ENCODE peak calls at places on chromosomes 5 and 9, in nine cellular contexts. One of them, this sample, is unnamed.
A peak's percentile ranks its signal among the peaks of the same experiment; 100 is the strongest.

GRCh38 chr9:136886610-136887597 is 588 bp downstream of the TRAF2 start:
- DNase-seq in PC-3: no peak
- DNase-seq in MM.1S: no peak
- DNase-seq in HCT116: no peak
- DNase-seq in hepatocyte: peak; percentile 59
- DNase-seq in neural progenitor cell: peak; percentile 80
- DNase-seq in SK-N-SH: peak; percentile 89
- DNase-seq in GM23248: peak; percentile 66
- DNase-seq in GM23338: peak; percentile 74
- DNase-seq in this sample: peak; percentile 59

GRCh38 chr5:149728303-149728702 is 1.8 kb upstream of the PPARGC1B start:
- DNase-seq in PC-3: no peak
- DNase-seq in MM.1S: no peak
- DNase-seq in HCT116: no peak
- DNase-seq in hepatocyte: no peak
- DNase-seq in neural progenitor cell: peak; percentile 44
- DNase-seq in SK-N-SH: no peak
- DNase-seq in GM23248: peak; percentile 37
- DNase-seq in GM23338: no peak
- DNase-seq in this sample: no peak

GRCh38 chr5:135977375-135977928 is 22.7 kb upstream of the LECT2 start:
- DNase-seq in PC-3: no peak
- DNase-seq in MM.1S: peak; percentile 47
- DNase-seq in HCT116: peak; percentile 73
- DNase-seq in hepatocyte: peak; percentile 79
- DNase-seq in neural progenitor cell: peak; percentile 86
- DNase-seq in SK-N-SH: no peak
- DNase-seq in GM23248: no peak
- DNase-seq in GM23338: peak; percentile 85
- DNase-seq in this sample: peak; percentile 29

GRCh38 chr9:22216730-22217160 is 207.6 kb upstream of the CDKN2B start:
- DNase-seq in PC-3: peak; percentile 51
- DNase-seq in MM.1S: no peak
- DNase-seq in HCT116: peak; percentile 65
- DNase-seq in hepatocyte: no peak
- DNase-seq in neural progenitor cell: no peak
- DNase-seq in SK-N-SH: no peak
- DNase-seq in GM23248: peak; percentile 84
- DNase-seq in GM23338: no peak
- DNase-seq in this sample: no peak

GRCh38 chr9:107293555-107294085 is 10.5 kb downstream of the RAD23B start:
- DNase-seq in PC-3: no peak
- DNase-seq in MM.1S: no peak
- DNase-seq in HCT116: no peak
- DNase-seq in hepatocyte: no peak
- DNase-seq in neural progenitor cell: no peak
- DNase-seq in SK-N-SH: no peak
- DNase-seq in GM23248: no peak
- DNase-seq in GM23338: no peak
- DNase-seq in this sample: no peak

GRCh38 chr5:40361378-40361777 is 318.3 kb upstream of the PTGER4 start:
- DNase-seq in PC-3: no peak
- DNase-seq in MM.1S: no peak
- DNase-seq in HCT116: no peak
- DNase-seq in hepatocyte: no peak
- DNase-seq in neural progenitor cell: no peak
- DNase-seq in SK-N-SH: no peak
- DNase-seq in GM23248: no peak
- DNase-seq in GM23338: no peak
- DNase-seq in this sample: no peak

GRCh38 chr9:109307380-109308240 is 13.2 kb downstream of the EPB41L4B start:
- DNase-seq in PC-3: peak; percentile 78
- DNase-seq in MM.1S: no peak
- DNase-seq in HCT116: no peak
- DNase-seq in hepatocyte: peak; percentile 82
- DNase-seq in neural progenitor cell: no peak
- DNase-seq in SK-N-SH: no peak
- DNase-seq in GM23248: no peak
- DNase-seq in GM23338: no peak
- DNase-seq in this sample: no peak

GRCh38 chr5:138282918-138283742 is 8.7 kb upstream of the GFRA3 start:
- DNase-seq in PC-3: peak; percentile 30
- DNase-seq in MM.1S: no peak
- DNase-seq in HCT116: peak; percentile 34
- DNase-seq in hepatocyte: peak; percentile 75
- DNase-seq in neural progenitor cell: peak; percentile 69
- DNase-seq in SK-N-SH: peak; percentile 74
- DNase-seq in GM23248: peak; percentile 67
- DNase-seq in GM23338: peak; percentile 73
- DNase-seq in this sample: peak; percentile 30

GRCh38 chr5:140292212-140293040 is 10.5 kb downstream of the PFDN1 start:
- DNase-seq in PC-3: peak; percentile 72
- DNase-seq in MM.1S: no peak
- DNase-seq in HCT116: no peak
- DNase-seq in hepatocyte: no peak
- DNase-seq in neural progenitor cell: no peak
- DNase-seq in SK-N-SH: no peak
- DNase-seq in GM23248: no peak
- DNase-seq in GM23338: no peak
- DNase-seq in this sample: no peak

GRCh38 chr5:4250254-4250653 is 654.6 kb downstream of the IRX1 start:
- DNase-seq in PC-3: no peak
- DNase-seq in MM.1S: no peak
- DNase-seq in HCT116: no peak
- DNase-seq in hepatocyte: no peak
- DNase-seq in neural progenitor cell: no peak
- DNase-seq in SK-N-SH: no peak
- DNase-seq in GM23248: no peak
- DNase-seq in GM23338: no peak
- DNase-seq in this sample: no peak

GRCh38 chr9:4084440-4084818 is 215.4 kb downstream of the GLIS3 start:
- DNase-seq in PC-3: no peak
- DNase-seq in MM.1S: no peak
- DNase-seq in HCT116: no peak
- DNase-seq in hepatocyte: no peak
- DNase-seq in neural progenitor cell: no peak
- DNase-seq in SK-N-SH: no peak
- DNase-seq in GM23248: no peak
- DNase-seq in GM23338: no peak
- DNase-seq in this sample: no peak

GRCh38 chr5:86118542-86118941 is 499.2 kb upstream of the COX7C start:
- DNase-seq in PC-3: peak; percentile 48
- DNase-seq in MM.1S: peak; percentile 36
- DNase-seq in HCT116: peak; percentile 10
- DNase-seq in hepatocyte: no peak
- DNase-seq in neural progenitor cell: no peak
- DNase-seq in SK-N-SH: no peak
- DNase-seq in GM23248: no peak
- DNase-seq in GM23338: peak; percentile 23
- DNase-seq in this sample: peak; percentile 10

DNA sequence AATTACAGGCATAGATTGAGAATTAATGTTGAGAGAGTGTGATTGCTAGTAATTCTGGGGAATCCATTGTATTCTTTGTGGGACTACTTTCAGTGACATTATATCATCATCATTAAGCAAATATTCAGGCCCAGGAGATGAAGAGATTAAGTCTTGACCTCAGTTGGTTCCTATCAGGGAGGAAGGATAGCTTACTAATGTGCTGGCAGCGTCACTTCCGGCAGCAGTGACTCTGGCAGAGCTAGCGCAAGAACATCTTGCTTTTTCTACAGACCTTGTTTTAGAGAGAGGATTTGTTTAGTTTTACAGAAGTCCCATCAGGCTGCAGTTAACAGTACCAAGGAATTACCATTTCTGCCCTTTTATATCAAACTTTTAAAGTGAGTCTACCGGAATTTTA is 20.3 kb downstream of the OSTF1 start:
- DNase-seq in PC-3: peak; percentile 44
- DNase-seq in MM.1S: no peak
- DNase-seq in HCT116: no peak
- DNase-seq in hepatocyte: no peak
- DNase-seq in neural progenitor cell: no peak
- DNase-seq in SK-N-SH: no peak
- DNase-seq in GM23248: peak; percentile 71
- DNase-seq in GM23338: no peak
- DNase-seq in this sample: no peak
- TF ChIP-seq EZH2phosphoT487 in PC-3: no peak
- TF ChIP-seq EZH2phosphoT487 in MM.1S: no peak
- TF ChIP-seq EZH2phosphoT487 in HCT116: no peak
- TF ChIP-seq EZH2phosphoT487 in hepatocyte: no peak
- TF ChIP-seq EZH2phosphoT487 in neural progenitor cell: no peak
- TF ChIP-seq EZH2phosphoT487 in SK-N-SH: no peak
- TF ChIP-seq EZH2phosphoT487 in GM23248: no peak
- TF ChIP-seq EZH2phosphoT487 in GM23338: no peak
- TF ChIP-seq EZH2phosphoT487 in this sample: no peak

DNA sequence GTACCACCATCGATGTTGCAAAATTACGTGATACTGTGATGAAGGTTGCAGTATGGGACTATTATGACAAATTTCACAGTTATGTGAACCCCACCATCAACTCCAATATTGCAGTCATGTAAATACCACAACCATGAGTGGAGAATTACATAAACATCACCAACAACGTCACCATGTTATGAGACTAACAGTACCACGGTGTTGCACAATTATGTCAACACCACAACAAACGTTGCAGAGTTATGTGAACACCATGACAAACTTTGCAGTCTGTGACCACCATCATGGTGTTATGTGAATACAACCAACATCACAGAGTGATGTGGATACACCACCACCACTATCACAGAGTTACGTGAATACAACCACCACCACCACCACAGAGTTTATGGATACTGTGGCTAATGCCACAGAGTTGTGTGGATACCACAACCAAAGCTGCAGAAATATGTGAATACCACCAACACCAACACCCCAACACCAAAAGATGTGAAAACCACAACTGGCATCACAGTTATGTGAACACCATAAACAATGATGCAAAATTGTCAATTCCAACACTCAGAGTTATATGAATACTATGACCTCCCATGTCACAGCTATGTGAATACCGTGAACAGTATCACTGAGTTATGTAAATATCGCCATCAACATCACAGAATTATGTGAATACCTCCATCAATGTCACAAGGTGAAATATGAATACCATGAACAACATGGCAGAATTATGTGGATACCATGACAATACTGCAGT is 62.4 kb downstream of the SHC3 start:
- DNase-seq in PC-3: no peak
- DNase-seq in MM.1S: no peak
- DNase-seq in HCT116: no peak
- DNase-seq in hepatocyte: no peak
- DNase-seq in neural progenitor cell: no peak
- DNase-seq in SK-N-SH: no peak
- DNase-seq in GM23248: peak; percentile 82
- DNase-seq in GM23338: no peak
- DNase-seq in this sample: no peak
- TF ChIP-seq EZH2phosphoT487 in PC-3: no peak
- TF ChIP-seq EZH2phosphoT487 in MM.1S: no peak
- TF ChIP-seq EZH2phosphoT487 in HCT116: no peak
- TF ChIP-seq EZH2phosphoT487 in hepatocyte: no peak
- TF ChIP-seq EZH2phosphoT487 in neural progenitor cell: no peak
- TF ChIP-seq EZH2phosphoT487 in SK-N-SH: no peak
- TF ChIP-seq EZH2phosphoT487 in GM23248: no peak
- TF ChIP-seq EZH2phosphoT487 in GM23338: no peak
- TF ChIP-seq EZH2phosphoT487 in this sample: no peak

GRCh38 chr9:134477927-134478326 is 151.7 kb downstream of the RXRA start:
- DNase-seq in PC-3: no peak
- DNase-seq in MM.1S: no peak
- DNase-seq in HCT116: no peak
- DNase-seq in hepatocyte: no peak
- DNase-seq in neural progenitor cell: no peak
- DNase-seq in SK-N-SH: no peak
- DNase-seq in GM23248: peak; percentile 18
- DNase-seq in GM23338: no peak
- DNase-seq in this sample: no peak

GRCh38 chr9:134475051-134475790 is 149.0 kb downstream of the RXRA start:
- DNase-seq in PC-3: no peak
- DNase-seq in MM.1S: no peak
- DNase-seq in HCT116: no peak
- DNase-seq in hepatocyte: peak; percentile 87
- DNase-seq in neural progenitor cell: no peak
- DNase-seq in SK-N-SH: no peak
- DNase-seq in GM23248: peak; percentile 93
- DNase-seq in GM23338: no peak
- DNase-seq in this sample: no peak

GRCh38 chr9:134476942-134477335 is 150.7 kb downstream of the RXRA start:
- DNase-seq in PC-3: no peak
- DNase-seq in MM.1S: no peak
- DNase-seq in HCT116: no peak
- DNase-seq in hepatocyte: no peak
- DNase-seq in neural progenitor cell: no peak
- DNase-seq in SK-N-SH: no peak
- DNase-seq in GM23248: no peak
- DNase-seq in GM23338: no peak
- DNase-seq in this sample: no peak

GRCh38 chr9:134477342-134477925 is 151.2 kb downstream of the RXRA start:
- DNase-seq in PC-3: no peak
- DNase-seq in MM.1S: no peak
- DNase-seq in HCT116: no peak
- DNase-seq in hepatocyte: no peak
- DNase-seq in neural progenitor cell: no peak
- DNase-seq in SK-N-SH: no peak
- DNase-seq in GM23248: no peak
- DNase-seq in GM23338: no peak
- DNase-seq in this sample: no peak

GRCh38 chr9:134476256-134476941 is 150.1 kb downstream of the RXRA start:
- DNase-seq in PC-3: no peak
- DNase-seq in MM.1S: no peak
- DNase-seq in HCT116: no peak
- DNase-seq in hepatocyte: no peak
- DNase-seq in neural progenitor cell: no peak
- DNase-seq in SK-N-SH: no peak
- DNase-seq in GM23248: no peak
- DNase-seq in GM23338: no peak
- DNase-seq in this sample: no peak
- TF ChIP-seq EZH2phosphoT487 in PC-3: no peak
- TF ChIP-seq EZH2phosphoT487 in MM.1S: no peak
- TF ChIP-seq EZH2phosphoT487 in HCT116: no peak
- TF ChIP-seq EZH2phosphoT487 in hepatocyte: no peak
- TF ChIP-seq EZH2phosphoT487 in neural progenitor cell: no peak
- TF ChIP-seq EZH2phosphoT487 in SK-N-SH: no peak
- TF ChIP-seq EZH2phosphoT487 in GM23248: no peak
- TF ChIP-seq EZH2phosphoT487 in GM23338: no peak
- TF ChIP-seq EZH2phosphoT487 in this sample: no peak

DNA sequence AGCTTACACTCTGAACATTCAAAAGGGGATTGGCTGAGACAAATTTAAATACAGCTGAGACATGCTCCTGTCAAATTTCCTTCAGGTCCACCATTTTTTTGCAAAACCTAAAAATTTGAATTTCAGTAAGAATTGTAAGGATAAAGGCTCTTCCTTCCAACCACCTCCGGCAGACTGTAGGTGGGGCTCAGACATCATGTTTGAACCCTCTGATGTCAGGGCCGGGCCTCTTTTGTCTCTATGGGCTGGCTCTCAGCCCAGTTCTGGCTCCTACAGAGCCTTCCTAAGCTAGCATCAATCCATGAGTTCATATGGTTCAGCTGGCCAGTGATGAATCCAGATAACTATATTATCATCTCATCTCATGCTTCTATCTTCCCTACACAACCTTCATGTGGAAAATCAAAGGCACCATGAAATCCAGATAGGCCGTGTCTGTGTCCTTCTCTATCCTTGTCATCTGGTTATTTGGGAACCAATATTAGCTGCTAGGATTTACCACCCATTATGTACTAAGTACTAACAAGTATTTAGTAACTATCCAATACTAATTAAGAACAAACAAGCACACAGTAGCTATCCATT is 44.2 kb downstream of the NIPSNAP3B start:
- DNase-seq in PC-3: peak; percentile 18
- DNase-seq in MM.1S: no peak
- DNase-seq in HCT116: no peak
- DNase-seq in hepatocyte: peak; percentile 32
- DNase-seq in neural progenitor cell: peak; percentile 40
- DNase-seq in SK-N-SH: peak; percentile 62
- DNase-seq in GM23248: peak; percentile 83
- DNase-seq in GM23338: peak; percentile 71
- DNase-seq in this sample: no peak
- TF ChIP-seq EZH2phosphoT487 in PC-3: no peak
- TF ChIP-seq EZH2phosphoT487 in MM.1S: no peak
- TF ChIP-seq EZH2phosphoT487 in HCT116: no peak
- TF ChIP-seq EZH2phosphoT487 in hepatocyte: no peak
- TF ChIP-seq EZH2phosphoT487 in neural progenitor cell: no peak
- TF ChIP-seq EZH2phosphoT487 in SK-N-SH: no peak
- TF ChIP-seq EZH2phosphoT487 in GM23248: no peak
- TF ChIP-seq EZH2phosphoT487 in GM23338: no peak
- TF ChIP-seq EZH2phosphoT487 in this sample: no peak

This sample was measured in OCI-LY7.